ENCODE peak calls at places on chromosomes 13 and 19, in five cellular contexts. I is SK-N-SH; W is esophagus squamous epithelium; H is CD8-positive, alpha-beta T cell; N is aorta. Q is an unnamed sample.

GRCh38 chr19:3178377-3178972 is at the start of gene S1PR4:
- DNase-seq in I (no peak), W (no peak), H (peak; percentile 91), N (peak; percentile 76), Q (peak; percentile 77)

GRCh38 chr13:92719868-92720267 is 506.7 kb upstream of the GPC6 start:
- DNase-seq in N (no peak), H (no peak), W (no peak), I (no peak), Q (no peak)

GRCh38 chr19:53865523-53865917 is 2.2 kb upstream of the MYADM start:
- DNase-seq in N (no peak), W (no peak), I (no peak), H (no peak), Q (no peak)

GRCh38 chr13:73258396-73258795 is 199.6 kb downstream of the KLF5 start:
- DNase-seq in W (no peak), I (no peak), N (no peak), H (no peak), Q (no peak)

GRCh38 chr13:106899444-106899843 is 331.5 kb upstream of the ARGLU1 start:
- DNase-seq in I (no peak), N (no peak), W (no peak), H (no peak), Q (no peak)

GRCh38 chr13:45415112-45415511 is 3.1 kb downstream of the SLC25A30 start:
- DNase-seq in W (no peak), I (no peak), H (no peak), N (no peak), Q (no peak)

GRCh38 chr13:50598338-50598737 is 245.2 kb downstream of the DLEU7 start:
- DNase-seq in I (no peak), W (no peak), N (no peak), H (no peak), Q (no peak)

GRCh38 chr13:29548722-29549446 is 46.6 kb downstream of the SLC7A1 start:
- DNase-seq in H (no peak), I (no peak), W (no peak), N (no peak), Q (no peak)

GRCh38 chr13:26473571-26474230 is 83.8 kb upstream of the WASF3 start:
- DNase-seq in N (no peak), W (no peak), H (no peak), I (no peak), Q (no peak)

GRCh38 chr19:41352609-41353465 is 885 bp downstream of the TGFB1 start:
- DNase-seq in H (peak; percentile 87), I (peak; percentile 79), W (no peak), N (peak; percentile 89), Q (peak; percentile 88)

GRCh38 chr13:76307157-76307556 is 579.0 kb downstream of the KCTD12 start:
- DNase-seq in I (no peak), W (no peak), N (no peak), H (no peak), Q (no peak)

GRCh38 chr13:27079421-27079958 is 92.1 kb downstream of the USP12 start:
- DNase-seq in W (no peak), N (no peak), I (no peak), H (no peak), Q (no peak)

GRCh38 chr13:110197041-110197440 is 109.9 kb downstream of the COL4A1 start:
- DNase-seq in I (no peak), H (no peak), W (no peak), N (no peak), Q (no peak)

GRCh38 chr19:3606690-3607289 is at the start of gene TBXA2R:
- DNase-seq in N (peak; percentile 95), I (peak; percentile 96), W (no peak), H (peak; percentile 78), Q (peak; percentile 83)

GRCh38 chr19:13881692-13882418 is 4.9 kb downstream of the NANOS3 start:
- DNase-seq in W (no peak), I (no peak), N (no peak), H (peak; percentile 65), Q (peak; percentile 70)

GRCh38 chr19:5107432-5108122 is 138.7 kb downstream of the KDM4B start:
- DNase-seq in H (no peak), I (peak; percentile 83), N (no peak), W (no peak), Q (no peak)

GRCh38 chr19:55698256-55698655 is 23.2 kb downstream of the EPN1 start:
- DNase-seq in I (no peak), W (no peak), N (peak; percentile 64), H (no peak), Q (peak; percentile 56)

GRCh38 chr19:15551183-15552004 is 43.1 kb downstream of the CYP4F22 start:
- DNase-seq in I (peak; percentile 78), N (peak; percentile 78), H (peak; percentile 88), W (no peak), Q (peak; percentile 72)

GRCh38 chr13:90792335-90792734 is 555.2 kb upstream of the MIR17HG start:
- DNase-seq in I (no peak), N (no peak), H (no peak), W (no peak), Q (no peak)

GRCh38 chr19:56837492-56837891 is 3.0 kb downstream of the PEG3 start:
- DNase-seq in H (no peak), W (no peak), I (peak; percentile 68), N (peak; percentile 92), Q (peak; percentile 82)

GRCh38 chr13:26558074-26558805 is 757 bp downstream of the WASF3 start:
- DNase-seq in H (no peak), I (peak; percentile 73), N (peak; percentile 80), W (no peak), Q (no peak)

GRCh38 chr19:7159105-7159933 is 89.8 kb downstream of the ZNF557 start:
- DNase-seq in W (no peak), H (no peak), N (peak; percentile 83), I (no peak), Q (no peak)

GRCh38 chr19:18634612-18635290 is 2.1 kb upstream of the KLHL26 start:
- DNase-seq in W (no peak), N (no peak), I (no peak), H (no peak), Q (no peak)

GRCh38 chr19:33725567-33725966 is 71.1 kb upstream of the KCTD15 start:
- DNase-seq in I (no peak), H (no peak), W (no peak), N (peak; percentile 27), Q (peak; percentile 42)

GRCh38 chr13:76969488-76970365 is 21.4 kb downstream of the ACOD1 start:
- DNase-seq in I (no peak), W (no peak), H (no peak), N (no peak), Q (no peak)

GRCh38 chr19:50639121-50640112 is at the start of gene SYT3:
- DNase-seq in H (peak; percentile 57), I (peak; percentile 95), W (no peak), N (peak; percentile 82), Q (peak; percentile 79)

GRCh38 chr19:34734601-34735103 is 609 bp downstream of the ZNF181 start:
- DNase-seq in I (no peak), H (no peak), N (no peak), W (no peak), Q (no peak)

GRCh38 chr13:38814331-38814730 is 127.5 kb downstream of the FREM2 start:
- DNase-seq in I (no peak), N (no peak), H (no peak), W (no peak), Q (no peak)

GRCh38 chr13:111482806-111483620 is 162.6 kb downstream of the TEX29 start:
- DNase-seq in W (no peak), H (peak; percentile 41), I (no peak), N (peak; percentile 46), Q (peak; percentile 40)
- H3K4me1 ChIP-seq in W (no peaks in the 10 kb centered on the region), H (no peaks in the 10 kb centered on the region), I (no peaks in the 10 kb centered on the region), N (no peaks in the 10 kb centered on the region), Q (no peaks in the 10 kb centered on the region)

GRCh38 chr13:42968906-42969305 is 23.1 kb downstream of the EPSTI1 start:
- DNase-seq in I (no peak), W (no peak), H (no peak), N (no peak), Q (peak; percentile 82)
- H3K27ac ChIP-seq in I (no peak overlapping the region), W (peak overlapping the region; percentile 49), H (no peak overlapping the region), N (no peak overlapping the region), Q (peak overlapping the region; percentile 6)

DNA sequence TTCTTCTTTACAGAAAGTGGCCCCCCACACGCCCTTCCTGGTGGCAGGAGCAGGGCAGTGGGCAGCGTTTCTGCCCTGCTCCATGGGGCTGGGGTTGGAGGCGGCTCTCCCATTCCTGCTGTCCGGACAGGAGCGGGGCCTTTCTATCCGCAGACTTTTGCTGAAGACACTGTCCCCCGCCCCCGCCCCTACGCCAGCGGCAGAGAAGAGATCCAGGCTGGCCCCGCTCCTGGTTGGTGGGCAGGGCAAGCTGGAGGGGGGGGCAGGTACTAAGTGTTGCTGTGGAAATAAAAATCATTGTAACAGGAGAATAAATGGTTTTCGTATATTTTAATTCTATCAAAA is 81.7 kb downstream of the ZNF429 start:
- DNase-seq in N (no peak), H (no peak), W (no peak), I (no peak), Q (no peak)
- H3K9me3 ChIP-seq in N (peaks cover 3% of the 10 kb centered on the region), H (no peaks in the 10 kb centered on the region), W (no peaks in the 10 kb centered on the region), I (no peaks in the 10 kb centered on the region), Q (no peaks in the 10 kb centered on the region)

GRCh38 chr13:59658027-59658735 is 505.5 kb downstream of the DIAPH3 start:
- DNase-seq in W (no peak), H (no peak), N (no peak), I (no peak), Q (no peak)
- H3K4me1 ChIP-seq in W (no peaks in the 10 kb centered on the region), H (no peaks in the 10 kb centered on the region), N (no peaks in the 10 kb centered on the region), I (no peaks in the 10 kb centered on the region), Q (no peaks in the 10 kb centered on the region)

Q was measured in upper lobe of right lung.